ENCODE peak calls at places on chromosomes 3 and 15, in seven cellular contexts. Q, A, S, E, R, G and F are unnamed samples.
A peak's percentile ranks its signal among the peaks of the same experiment; 100 is the strongest.

GRCh38 chr3:38551026-38551832 is 55.1 kb downstream of the EXOG start:
- DNase-seq in Q (no peak), E (no peak), R (no peak), A (no peak), G (no peak), S (no peak), F (no peak)

GRCh38 chr3:98548544-98548943 is 16.8 kb downstream of the GPR15 start:
- DNase-seq in G (no peak), R (no peak), E (no peak), Q (no peak), A (no peak), S (no peak), F (no peak)

GRCh38 chr15:40449275-40449674 is 8.5 kb downstream of the BAHD1 start:
- DNase-seq in E (no peak), Q (no peak), S (no peak), G (no peak), R (no peak), A (no peak), F (no peak)

GRCh38 chr3:115217678-115218451 is 70.8 kb upstream of the ZBTB20 start:
- DNase-seq in A (no peak), R (no peak), Q (peak; percentile 13), S (no peak), G (peak; percentile 41), E (peak; percentile 49), F (peak; percentile 30)

GRCh38 chr3:32157600-32158264 is 51.3 kb downstream of the GPD1L start:
- DNase-seq in G (no peak), E (no peak), A (no peak), Q (no peak), R (no peak), S (no peak), F (no peak)

GRCh38 chr15:59157840-59158700 is 48.6 kb upstream of the LDHAL6B start:
- DNase-seq in E (no peak), Q (no peak), G (no peak), A (no peak), R (no peak), S (no peak), F (no peak)

GRCh38 chr3:30741870-30742269 is 135.5 kb downstream of the TGFBR2 start:
- DNase-seq in E (no peak), S (no peak), G (no peak), R (no peak), A (no peak), Q (no peak), F (no peak)

GRCh38 chr15:60917469-60918130 is 311.5 kb downstream of the RORA start:
- DNase-seq in E (no peak), A (no peak), S (no peak), R (no peak), Q (no peak), G (no peak), F (no peak)

GRCh38 chr15:96334017-96334704 is 3.7 kb downstream of the NR2F2 start:
- DNase-seq in G (no peak), Q (no peak), A (no peak), R (no peak), E (no peak), S (no peak), F (no peak)

GRCh38 chr3:181561130-181561529 is 150.6 kb upstream of the SOX2 start:
- DNase-seq in Q (no peak), S (no peak), G (no peak), R (no peak), A (no peak), E (no peak), F (no peak)